ENCODE peak calls at places on chromosomes 2 and 18, in nine cellular contexts. W is stimulated activated CD4-positive, alpha-beta T cell treated with anti-CD3 and anti-CD28 coated beads, Interleukin-4, amount 100 ng/mL, for 48 hours; V is tibial artery; T is GM12864; G is endodermal cell; N is HuH-7.5; B is ELR; S is T-helper 17 cell; H is Peyer's patch. X is an unnamed sample.

GRCh38 chr2:134138115-134138514 is 115.8 kb upstream of the MGAT5 start:
- DNase-seq in N (no peak), G (no peak), B (no peak), V (no peak), H (no peak), S (no peak), W (no peak), T (no peak), X (no peak)

GRCh38 chr18:24016643-24017042 is 2.1 kb downstream of the TTC39C start:
- DNase-seq in S (no peak), T (no peak), N (peak), W (no peak), H (no peak), B (peak), V (no peak), G (no peak), X (no peak)

GRCh38 chr18:2536493-2536892 is 34.8 kb downstream of the METTL4 start:
- DNase-seq in B (peak), H (no peak), W (no peak), V (no peak), G (no peak), T (no peak), S (no peak), N (no peak), X (no peak)

GRCh38 chr2:54863660-54864059 is 140.2 kb downstream of the EML6 start:
- DNase-seq in N (no peak), W (no peak), G (no peak), S (no peak), B (no peak), V (no peak), T (no peak), H (no peak), X (no peak)

GRCh38 chr2:40760071-40760666 is 308.3 kb upstream of the SLC8A1 start:
- DNase-seq in V (no peak), W (no peak), T (no peak), H (no peak), S (no peak), B (peak), N (peak), G (peak), X (no peak)

GRCh38 chr2:238523158-238524110 is 96.7 kb downstream of the ASB1 start:
- DNase-seq in B (peak), T (no peak), H (no peak), W (no peak), V (no peak), G (peak), N (no peak), S (no peak), X (no peak)

GRCh38 chr2:173909846-173910245 is 55.3 kb downstream of the SP3 start:
- DNase-seq in W (no peak), G (no peak), B (no peak), T (no peak), H (no peak), S (no peak), V (no peak), N (no peak), X (no peak)

GRCh38 chr2:10995366-10995970 is 83.7 kb downstream of the KCNF1 start:
- DNase-seq in N (no peak), B (no peak), W (no peak), T (no peak), V (no peak), H (no peak), G (no peak), S (no peak), X (no peak)

GRCh38 chr2:95305341-95306058 is 8.4 kb downstream of the KCNIP3 start:
- DNase-seq in W (no peak), V (no peak), N (no peak), G (no peak), H (no peak), S (no peak), T (no peak), B (no peak), X (no peak)

GRCh38 chr2:175154670-175155082 is 13.3 kb downstream of the ATF2 start:
- DNase-seq in G (no peak), N (no peak), H (no peak), T (no peak), S (no peak), W (no peak), B (peak), V (no peak), X (no peak)

GRCh38 chr2:237180987-237181386 is 95.3 kb downstream of the COPS8 start:
- DNase-seq in T (no peak), W (no peak), H (no peak), V (peak), N (no peak), B (peak), G (no peak), S (no peak), X (no peak)

GRCh38 chr2:84678214-84678613 is 161.9 kb downstream of the DNAH6 start:
- DNase-seq in T (no peak), W (no peak), B (no peak), S (no peak), V (no peak), H (no peak), G (no peak), N (no peak), X (no peak)

GRCh38 chr2:157296958-157297357 is 28.7 kb downstream of the ERMN start:
- DNase-seq in B (no peak), T (no peak), N (no peak), S (no peak), V (no peak), W (no peak), H (no peak), G (peak), X (no peak)

GRCh38 chr18:8324343-8325065 is 284.7 kb upstream of the RAB12 start:
- DNase-seq in B (no peak), W (no peak), T (no peak), H (no peak), S (no peak), V (no peak), G (no peak), N (no peak), X (no peak)

GRCh38 chr2:26580151-26580550 is 61.0 kb downstream of the CIB4 start:
- DNase-seq in B (no peak), S (no peak), T (no peak), H (no peak), G (peak), V (peak), N (no peak), W (no peak), X (peak)

GRCh38 chr2:84963692-84964405 is 7.1 kb upstream of the KCMF1 start:
- DNase-seq in S (no peak), T (no peak), B (peak), V (peak), N (no peak), H (no peak), W (no peak), G (no peak), X (peak)

GRCh38 chr2:235616846-235617245 is 123.0 kb downstream of the AGAP1 start:
- DNase-seq in H (no peak), N (no peak), W (no peak), V (no peak), T (no peak), B (no peak), G (no peak), S (no peak), X (no peak)

GRCh38 chr2:185567940-185568339 is 170.7 kb upstream of the FSIP2 start:
- DNase-seq in G (peak), W (no peak), N (no peak), S (no peak), V (no peak), T (no peak), H (no peak), B (no peak), X (no peak)

GRCh38 chr2:172211507-172211906 is 108.8 kb upstream of the DLX2 start:
- DNase-seq in V (no peak), B (peak), W (no peak), S (no peak), G (no peak), N (no peak), H (no peak), T (no peak), X (no peak)

GRCh38 chr2:177282101-177282573 is 17.6 kb upstream of the NFE2L2 start:
- DNase-seq in V (no peak), T (no peak), B (no peak), G (peak), S (no peak), N (no peak), H (no peak), W (no peak), X (no peak)

GRCh38 chr2:174748948-174749347 is 15.3 kb downstream of the CHRNA1 start:
- DNase-seq in W (peak), S (peak), T (no peak), H (peak), G (peak), V (no peak), B (peak), N (peak), X (peak)

GRCh38 chr18:79915161-79916127 is 36.0 kb downstream of the SLC66A2 start:
- DNase-seq in S (no peak), H (no peak), B (no peak), N (no peak), V (no peak), G (peak), T (no peak), W (no peak), X (peak)

GRCh38 chr2:114729025-114729424 is 286.6 kb downstream of the DPP10 start:
- DNase-seq in S (no peak), H (no peak), V (no peak), T (no peak), B (no peak), N (no peak), G (no peak), W (no peak), X (no peak)